ENCODE peak calls at places on chromosomes 16 and 17, in seven cellular contexts. J, E, R, W, Q, L and G are unnamed samples.

GRCh38 chr17:61144876-61145564 is 254.6 kb upstream of the TBX2 start:
- DNase-seq in J (no peak), E (no peak), R (no peak), W (no peak), Q (no peak), L (no peak), G (no peak)

GRCh38 chr16:27317738-27318398 is 4.1 kb downstream of the IL4R start:
- DNase-seq in J (no peak), E (peak), R (no peak), W (no peak), Q (no peak), L (no peak), G (no peak)

GRCh38 chr16:75080205-75081029 is 36.2 kb downstream of the LDHD start:
- DNase-seq in J (no peak), E (no peak), R (no peak), W (no peak), Q (no peak), L (no peak), G (no peak)

GRCh38 chr17:74922694-74923537 is at the start of gene USH1G:
- DNase-seq in J (no peak), E (no peak), R (peak), W (no peak), Q (no peak), L (no peak), G (peak)

GRCh38 chr16:88372522-88372921 is 10.2 kb upstream of the ZNF469 start:
- DNase-seq in J (no peak), E (no peak), R (no peak), W (no peak), Q (no peak), L (no peak), G (no peak)

GRCh38 chr16:21186326-21186691 is 25.1 kb downstream of the ZP2 start:
- DNase-seq in J (no peak), E (no peak), R (no peak), W (no peak), Q (no peak), L (no peak), G (no peak)

GRCh38 chr17:51909971-51910370 is 248.5 kb downstream of the CA10 start:
- DNase-seq in J (no peak), E (no peak), R (no peak), W (no peak), Q (no peak), L (no peak), G (no peak)

GRCh38 chr16:3580686-3581085 is 3.5 kb upstream of the NLRC3 start:
- DNase-seq in J (no peak), E (no peak), R (no peak), W (no peak), Q (no peak), L (no peak), G (no peak)

GRCh38 chr17:77045441-77046041 is 95.2 kb upstream of the SEC14L1 start:
- DNase-seq in J (no peak), E (no peak), R (no peak), W (no peak), Q (no peak), L (no peak), G (no peak)

GRCh38 chr17:44556854-44557606 is at the start of gene FZD2:
- DNase-seq in J (peak), E (no peak), R (peak), W (peak), Q (no peak), L (peak), G (no peak)

GRCh38 chr16:22670551-22670970 is 143.4 kb upstream of the HS3ST2 start:
- DNase-seq in J (no peak), E (no peak), R (peak), W (no peak), Q (no peak), L (no peak), G (no peak)

GRCh38 chr16:50152386-50152806 is 710 bp upstream of the TENT4B start:
- DNase-seq in J (peak), E (peak), R (no peak), W (no peak), Q (peak), L (peak), G (peak)

GRCh38 chr16:17379121-17379571 is 91.6 kb downstream of the XYLT1 start:
- DNase-seq in J (peak), E (no peak), R (no peak), W (no peak), Q (no peak), L (no peak), G (no peak)

GRCh38 chr16:11134722-11135121 is 121.3 kb downstream of the SOCS1 start:
- DNase-seq in J (no peak), E (no peak), R (no peak), W (no peak), Q (no peak), L (no peak), G (no peak)

GRCh38 chr17:67372751-67373150 is 4.3 kb upstream of the PITPNC1 start:
- DNase-seq in J (no peak), E (no peak), R (no peak), W (no peak), Q (no peak), L (no peak), G (no peak)

GRCh38 chr17:44200478-44201155 is 933 bp upstream of the ATXN7L3 start:
- DNase-seq in J (no peak), E (no peak), R (peak), W (no peak), Q (no peak), L (no peak), G (no peak)

GRCh38 chr17:75855310-75856061 is at the start of gene WBP2:
- DNase-seq in J (peak), E (peak), R (peak), W (peak), Q (peak), L (peak), G (peak)

GRCh38 chr16:84715854-84716253 is 16.1 kb downstream of the USP10 start:
- DNase-seq in J (no peak), E (no peak), R (no peak), W (no peak), Q (no peak), L (no peak), G (no peak)

GRCh38 chr17:39634384-39634871 is 2.5 kb upstream of the STARD3 start:
- DNase-seq in J (no peak), E (no peak), R (peak), W (no peak), Q (no peak), L (peak), G (no peak)

GRCh38 chr17:78329263-78330059 is 30.4 kb downstream of the SOCS3 start:
- DNase-seq in J (no peak), E (no peak), R (no peak), W (no peak), Q (no peak), L (no peak), G (no peak)

GRCh38 chr16:2925951-2926659 is 14.4 kb downstream of the FLYWCH1 start:
- DNase-seq in J (no peak), E (no peak), R (no peak), W (no peak), Q (no peak), L (no peak), G (no peak)

GRCh38 chr17:31494259-31495048 is 103.0 kb downstream of the RAB11FIP4 start:
- DNase-seq in J (no peak), E (peak), R (no peak), W (peak), Q (peak), L (no peak), G (peak)

GRCh38 chr16:89050119-89050867 is 43.4 kb upstream of the ACSF3 start:
- DNase-seq in J (no peak), E (no peak), R (no peak), W (no peak), Q (no peak), L (no peak), G (no peak)

GRCh38 chr16:72482695-72483094 is 310.7 kb upstream of the PMFBP1 start:
- DNase-seq in J (no peak), E (no peak), R (no peak), W (no peak), Q (no peak), L (no peak), G (no peak)

GRCh38 chr16:66553223-66553622 is 847 bp downstream of the CKLF start:
- DNase-seq in J (no peak), E (no peak), R (no peak), W (peak), Q (no peak), L (peak), G (no peak)

GRCh38 chr17:70172921-70173320 is 3.6 kb downstream of the KCNJ2 start:
- DNase-seq in J (no peak), E (no peak), R (no peak), W (no peak), Q (no peak), L (no peak), G (no peak)

GRCh38 chr17:40060887-40061480 is 1.8 kb upstream of the THRA start:
- DNase-seq in J (no peak), E (no peak), R (no peak), W (no peak), Q (no peak), L (no peak), G (no peak)

GRCh38 chr17:35947156-35947585 is 3.7 kb upstream of the LYZL6 start:
- DNase-seq in J (no peak), E (peak), R (peak), W (peak), Q (peak), L (peak), G (peak)

GRCh38 chr17:10614536-10615155 is 42.5 kb downstream of the MYH3 start:
- DNase-seq in J (peak), E (no peak), R (peak), W (peak), Q (no peak), L (peak), G (no peak)